ENCODE peak calls at places on chromosomes 4 and X, in six cellular contexts. H is hepatocyte, Y is MM.1S, T is HCT116, F is neural progenitor cell, O is OCI-LY7. L is an unnamed sample.

GRCh38 chr4:6221296-6221850 is 21.0 kb upstream of the JAKMIP1 start:
- DNase-seq in O (no peak), H (no peak), T (no peak), F (peak), Y (no peak), L (no peak)

GRCh38 chrX:67872958-67873357 is 329.1 kb downstream of the AR start:
- DNase-seq in T (no peak), O (no peak), F (no peak), H (no peak), Y (no peak), L (no peak)

GRCh38 chr4:132564920-132565319 is 584.2 kb upstream of the PCDH10 start:
- DNase-seq in H (peak), Y (no peak), F (no peak), T (no peak), O (peak), L (no peak)

GRCh38 chrX:53704294-53704693 is 17.8 kb upstream of the HUWE1 start:
- DNase-seq in Y (no peak), F (no peak), O (peak), T (no peak), H (no peak), L (no peak)

GRCh38 chr4:173666-174314 is 49.5 kb downstream of the ZNF718 start:
- DNase-seq in H (no peak), T (no peak), F (no peak), O (no peak), Y (no peak), L (no peak)

GRCh38 chr4:40811886-40812857 is 62.4 kb downstream of the NSUN7 start:
- DNase-seq in O (no peak), F (no peak), T (no peak), Y (no peak), H (no peak), L (peak)

GRCh38 chr4:17236686-17237085 is 275.2 kb downstream of the QDPR start:
- DNase-seq in T (no peak), Y (no peak), F (no peak), H (no peak), O (no peak), L (peak)

GRCh38 chr4:71184195-71184781 is 154.5 kb upstream of the SLC4A4 start:
- DNase-seq in T (peak), Y (peak), H (peak), O (peak), F (peak), L (peak)

GRCh38 chr4:140363558-140363957 is 9.9 kb upstream of the SCOC start:
- DNase-seq in F (no peak), T (no peak), O (no peak), H (no peak), Y (no peak), L (no peak)

GRCh38 chr4:144202091-144202490 is 61.6 kb upstream of the GYPA start:
- DNase-seq in H (no peak), Y (no peak), T (no peak), F (no peak), O (no peak), L (no peak)

GRCh38 chrX:154351183-154352011 is 23.0 kb downstream of the FLNA start:
- DNase-seq in Y (no peak), F (no peak), T (no peak), O (no peak), H (no peak), L (no peak)

GRCh38 chr4:59583845-59584568 is 1616.1 kb upstream of the ADGRL3 start:
- DNase-seq in F (no peak), O (no peak), Y (no peak), H (no peak), T (no peak), L (no peak)

GRCh38 chrX:150436200-150436599 is 73.1 kb downstream of the MAMLD1 start:
- DNase-seq in F (no peak), O (no peak), Y (no peak), T (no peak), H (no peak), L (peak)
- TF ChIP-seq EZH2phosphoT487 in F (no peak), O (no peak), Y (no peak), T (no peak), H (no peak), L (no peak)

GRCh38 chrX:11764602-11765067 is 6.6 kb downstream of the MSL3 start:
- DNase-seq in H (no peak), Y (no peak), F (no peak), T (no peak), O (no peak), L (no peak)
- TF ChIP-seq EZH2phosphoT487 in H (no peak), Y (no peak), F (no peak), T (no peak), O (no peak), L (no peak)

DNA sequence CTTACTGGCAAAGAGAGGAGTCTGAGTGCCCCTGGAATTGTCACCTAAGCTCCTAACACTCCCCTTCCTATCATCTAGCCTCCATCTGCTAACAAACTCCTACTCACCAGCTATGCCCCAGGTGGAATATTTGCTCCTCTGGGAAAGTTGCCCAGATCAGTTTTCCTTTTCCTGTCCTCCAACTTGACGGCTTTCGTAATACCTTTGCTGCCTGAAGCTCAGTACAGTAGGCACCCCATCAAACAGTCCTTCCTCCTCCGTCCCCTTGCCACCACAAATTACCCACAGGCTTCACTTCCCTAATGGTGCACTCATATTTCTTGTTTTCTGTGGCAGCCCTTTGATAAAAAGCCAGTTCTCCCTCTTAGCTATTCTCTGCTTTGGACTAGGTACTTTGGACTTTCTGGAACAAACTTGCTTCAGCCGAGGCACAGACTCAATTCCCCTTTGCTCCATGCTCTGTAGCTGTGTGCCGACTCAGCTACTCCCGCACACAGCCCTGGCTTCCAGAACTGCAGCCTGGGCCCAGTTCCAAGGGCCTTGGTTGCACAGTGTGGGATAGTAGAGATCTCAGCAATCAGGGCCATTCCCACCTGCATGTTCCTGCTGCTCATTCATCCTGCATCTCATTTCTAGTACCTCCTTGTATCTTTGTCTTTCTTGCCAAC is 605.1 kb downstream of the BCOR start:
- DNase-seq in O (no peak), F (no peak), Y (no peak), H (peak), T (no peak), L (no peak)
- TF ChIP-seq EZH2phosphoT487 in O (no peak), F (no peak), Y (no peak), H (no peak), T (no peak), L (no peak)

GRCh38 chr4:47936336-47936735 is 22.0 kb upstream of the NFXL1 start:
- DNase-seq in H (no peak), O (no peak), T (no peak), Y (no peak), F (no peak), L (no peak)
- TF ChIP-seq EZH2phosphoT487 in H (no peak), O (no peak), T (no peak), Y (no peak), F (no peak), L (no peak)

GRCh38 chrX:22192419-22193086 is 80.2 kb upstream of the CBLL2 start:
- DNase-seq in Y (peak), T (peak), H (peak), O (peak), F (peak), L (peak)
- TF ChIP-seq EZH2phosphoT487 in Y (no peak), T (no peak), H (no peak), O (no peak), F (no peak), L (no peak)

GRCh38 chr4:43238556-43238955 is 346.0 kb downstream of the GRXCR1 start:
- DNase-seq in H (no peak), F (no peak), O (no peak), T (no peak), Y (no peak), L (no peak)

GRCh38 chr4:43241104-43241503 is 348.6 kb downstream of the GRXCR1 start:
- DNase-seq in O (no peak), H (no peak), F (no peak), Y (no peak), T (no peak), L (no peak)

GRCh38 chr4:43243433-43244116 is 351.1 kb downstream of the GRXCR1 start:
- DNase-seq in F (no peak), H (no peak), O (no peak), T (no peak), Y (no peak), L (no peak)

GRCh38 chr4:43244688-43245382 is 352.3 kb downstream of the GRXCR1 start:
- DNase-seq in T (no peak), O (no peak), Y (peak), F (no peak), H (no peak), L (no peak)

DNA sequence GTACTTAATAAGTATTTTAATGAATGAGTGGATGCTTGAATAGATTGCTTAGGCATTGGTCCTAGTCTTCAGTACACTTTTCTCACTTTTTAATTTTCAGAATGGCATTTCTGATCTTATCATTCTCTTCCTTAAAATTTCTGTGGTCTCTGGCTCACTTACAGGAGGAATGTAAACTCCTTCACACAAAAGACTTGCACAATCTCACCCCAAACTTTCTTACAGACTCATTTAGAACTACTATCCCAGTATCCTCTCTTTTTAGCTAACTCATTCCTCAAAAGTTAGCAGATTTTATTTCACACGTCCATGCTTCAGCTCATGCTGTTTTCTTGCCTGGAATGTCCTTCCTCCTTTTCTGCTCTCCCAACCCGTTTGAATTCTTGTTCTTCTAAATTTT is 350.1 kb downstream of the GRXCR1 start:
- DNase-seq in O (no peak), F (no peak), T (no peak), H (no peak), Y (no peak), L (peak)
- TF ChIP-seq EZH2phosphoT487 in O (no peak), F (no peak), T (no peak), H (no peak), Y (no peak), L (no peak)